ENCODE peak calls at places on chromosomes 11 and 22, in ten cellular contexts. L is CD4-positive, alpha-beta T cell; A is neural crest cell; M is endodermal cell; S is AG04449; Q is H9; X is psoas muscle; O is esophagus muscularis mucosa; E is cardiac muscle cell; N is progenitor cell of endocrine pancreas. F is an unnamed sample.

GRCh38 chr11:32392840-32393239 is 42.5 kb downstream of the WT1 start:
- DNase-seq in O (no peak), A (no peak), E (no peak), Q (no peak), X (no peak), M (no peak), S (no peak), N (no peak), L (no peak), F (no peak)

GRCh38 chr11:103923473-103923931 is 112.9 kb upstream of the DDI1 start:
- DNase-seq in N (no peak), A (no peak), Q (no peak), X (no peak), M (peak; percentile 58), L (no peak), O (no peak), E (no peak), S (no peak), F (no peak)

GRCh38 chr11:113881856-113882255 is 6.5 kb upstream of the USP28 start:
- DNase-seq in N (no peak), S (no peak), O (no peak), L (no peak), Q (no peak), M (peak; percentile 26), A (no peak), E (no peak), X (no peak), F (no peak)

GRCh38 chr22:33922268-33922667 is 2.0 kb upstream of the LARGE1 start:
- DNase-seq in Q (peak; percentile 72), L (no peak), S (no peak), E (peak; percentile 40), A (peak; percentile 53), X (peak; percentile 60), O (no peak), M (peak; percentile 85), N (peak; percentile 57), F (no peak)

GRCh38 chr11:130861283-130861682 is 55.0 kb downstream of the SNX19 start:
- DNase-seq in Q (no peak), M (no peak), E (no peak), O (no peak), L (no peak), S (no peak), A (no peak), X (no peak), N (no peak), F (no peak)

GRCh38 chr11:117551761-117552343 is 224.2 kb downstream of the CEP164 start:
- DNase-seq in A (no peak), Q (no peak), N (no peak), O (no peak), X (no peak), S (no peak), L (no peak), M (peak; percentile 71), E (no peak), F (no peak)

GRCh38 chr22:40237788-40238424 is 60.2 kb downstream of the TNRC6B start:
- DNase-seq in M (no peak), Q (no peak), S (no peak), X (no peak), L (no peak), O (no peak), A (no peak), E (no peak), N (no peak), F (no peak)

GRCh38 chr11:33310720-33311500 is 53.7 kb downstream of the HIPK3 start:
- DNase-seq in L (no peak), M (no peak), N (no peak), A (no peak), O (no peak), E (peak; percentile 24), S (no peak), X (no peak), Q (peak; percentile 49), F (no peak)

GRCh38 chr22:44159230-44159629 is 21.5 kb upstream of the PARVG start:
- DNase-seq in X (no peak), N (no peak), L (no peak), S (no peak), M (no peak), E (peak; percentile 44), O (no peak), Q (no peak), A (no peak), F (no peak)

GRCh38 chr11:77195071-77195705 is 67.1 kb downstream of the MYO7A start:
- DNase-seq in X (peak; percentile 47), O (no peak), E (no peak), N (no peak), M (no peak), L (no peak), S (no peak), A (no peak), Q (no peak), F (no peak)

GRCh38 chr11:2089536-2090165 is 49.5 kb downstream of the IGF2 start:
- DNase-seq in A (no peak), M (peak; percentile 82), L (no peak), X (peak; percentile 46), O (no peak), E (peak; percentile 28), Q (peak; percentile 81), S (no peak), N (no peak), F (no peak)

GRCh38 chr22:20981787-20982562 is at the start of gene LZTR1:
- DNase-seq in S (no peak), E (peak; percentile 87), X (peak; percentile 91), L (peak; percentile 69), Q (peak; percentile 81), A (peak; percentile 65), O (peak; percentile 93), M (peak; percentile 91), N (peak; percentile 58), F (peak; percentile 53)
- TF ChIP-seq CTCF in S (peak; percentile 90), E (peak; percentile 71), X (peak; percentile 57), L (peak; percentile 52), Q (peak; percentile 51), A (peak; percentile 54), O (peak; percentile 70), M (peak; percentile 67), N (peak; percentile 54), F (no peak)

DNA sequence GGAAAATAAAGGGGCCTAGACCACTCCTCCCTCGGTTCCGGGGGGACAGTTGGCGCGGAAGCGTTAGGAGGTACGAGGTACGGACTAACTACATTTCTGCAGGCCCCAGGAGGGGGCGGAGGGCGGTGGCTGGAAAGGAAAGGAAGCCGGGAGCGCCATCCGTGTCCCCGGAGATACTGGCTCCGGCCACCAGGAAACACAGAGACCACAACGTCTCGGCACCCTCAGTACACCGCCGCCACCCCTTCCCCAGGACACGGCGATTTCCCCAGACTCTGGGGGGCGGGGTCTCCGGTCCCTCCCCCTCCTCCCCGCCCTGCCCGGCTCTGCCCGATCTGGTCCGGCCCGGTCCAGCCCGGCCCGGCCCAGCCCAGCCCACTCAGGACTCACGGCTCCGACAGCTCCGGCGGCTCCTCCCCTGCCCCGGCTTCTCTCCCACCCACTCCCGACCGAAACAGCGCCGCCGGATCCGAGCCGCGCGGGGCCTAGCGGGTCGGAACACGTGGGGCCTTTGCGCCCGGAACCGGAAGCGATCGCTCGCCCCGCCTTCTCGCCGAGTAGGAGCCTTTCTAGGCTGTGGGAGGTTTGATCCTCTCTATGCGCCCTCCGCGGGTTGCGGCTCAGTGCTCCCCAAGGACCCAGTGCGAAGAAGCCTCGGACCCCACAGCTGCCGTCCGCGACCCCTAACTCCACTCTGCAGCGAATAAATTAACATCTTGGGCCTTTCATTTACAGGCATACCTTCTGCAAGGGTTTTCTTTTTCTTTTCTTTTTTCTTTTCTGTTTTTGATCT is at the start of gene ZNF202:
- DNase-seq in L (peak; percentile 88), M (peak; percentile 95), N (peak; percentile 74), S (peak; percentile 28), E (peak; percentile 93), O (peak; percentile 97), A (peak; percentile 85), Q (peak; percentile 91), X (peak; percentile 96), F (peak; percentile 77)
- TF ChIP-seq CTCF in L (no peak), M (peak; percentile 68), N (peak; percentile 56), S (peak; percentile 11), E (no peak), O (no peak), A (peak; percentile 57), Q (peak; percentile 54), X (peak; percentile 11), F (no peak)

GRCh38 chr11:41612415-41612814 is 153.0 kb upstream of the LRRC4C start:
- DNase-seq in Q (no peak), N (no peak), E (no peak), S (no peak), L (no peak), X (no peak), M (no peak), O (no peak), A (no peak), F (no peak)
- TF ChIP-seq CTCF in Q (peak; percentile 58), N (peak; percentile 24), E (no peak), S (no peak), L (no peak), X (no peak), M (peak; percentile 69), O (no peak), A (peak; percentile 44), F (no peak)

DNA sequence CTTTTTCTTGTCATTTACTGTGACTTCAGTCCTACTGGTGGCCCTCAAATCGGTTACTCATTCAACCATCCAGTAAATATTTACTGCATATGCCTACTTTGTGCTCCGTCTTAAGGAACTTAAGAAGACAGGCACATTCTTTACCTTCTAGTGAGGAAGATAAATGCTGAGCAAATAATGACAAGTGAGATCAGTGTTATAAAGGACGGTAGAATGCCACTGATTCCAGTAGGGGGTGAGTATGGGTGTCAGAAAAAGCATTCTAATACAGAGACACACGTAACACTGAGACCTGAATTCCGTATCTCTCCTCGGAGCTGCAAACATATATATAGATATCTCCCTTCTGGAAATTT is 1.6 kb downstream of the ANKRD42 start:
- DNase-seq in O (no peak), N (no peak), M (no peak), A (no peak), S (no peak), L (no peak), Q (no peak), E (no peak), X (no peak), F (no peak)
- TF ChIP-seq CTCF in O (no peak), N (no peak), M (peak; percentile 41), A (peak; percentile 27), S (no peak), L (no peak), Q (no peak), E (peak; percentile 6), X (no peak), F (no peak)

DNA sequence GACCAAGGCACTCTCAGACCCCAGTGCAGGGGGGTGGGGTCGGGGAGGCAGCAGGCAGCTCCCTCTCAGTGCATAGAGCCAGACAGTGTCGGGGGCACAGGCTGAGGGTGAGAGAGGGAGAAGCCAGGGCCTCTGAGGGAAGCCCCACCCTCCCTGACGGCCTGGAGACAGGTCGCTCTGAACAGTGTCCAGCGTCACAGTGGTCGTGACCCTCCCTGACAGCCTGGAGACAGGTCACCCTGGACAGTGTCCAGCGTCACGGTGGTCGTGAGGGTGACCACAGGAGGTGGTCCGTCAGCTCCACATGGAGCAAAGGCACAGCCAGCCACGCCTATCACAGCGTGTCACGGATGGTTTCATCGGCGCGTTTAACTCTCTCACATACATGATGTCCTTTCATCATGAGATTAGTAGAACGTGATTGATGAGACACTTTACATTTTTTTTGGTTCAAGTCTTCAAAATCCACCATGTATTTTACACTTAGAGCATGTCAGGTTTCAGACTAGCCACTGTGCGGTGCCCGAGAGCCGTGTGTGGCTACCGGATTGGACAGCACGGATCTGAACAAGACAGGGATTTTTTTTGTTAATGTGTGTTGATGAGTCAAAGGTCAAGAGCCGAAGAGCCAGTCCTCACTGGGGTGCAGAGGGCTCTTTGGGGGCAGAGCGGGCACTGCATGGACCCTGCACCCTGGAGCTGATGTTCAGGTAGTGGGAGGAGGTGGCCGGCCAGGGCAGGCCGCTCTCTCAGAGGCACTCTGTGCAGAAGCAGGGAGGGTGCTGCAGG is 23.9 kb upstream of the PANX2 start:
- DNase-seq in M (no peak), Q (no peak), A (no peak), L (no peak), E (peak; percentile 83), O (no peak), N (no peak), X (peak; percentile 81), S (peak; percentile 14), F (no peak)
- TF ChIP-seq CTCF in M (no peak), Q (peak; percentile 40), A (peak; percentile 67), L (no peak), E (peak; percentile 93), O (peak; percentile 80), N (peak; percentile 38), X (peak; percentile 59), S (peak; percentile 85), F (no peak)